ENCODE peak calls at places on chromosomes 4 and X, in eight cellular contexts. S is NCI-H1092 treated with DMSO at 0.1 percent for 48 hours; K is neuronal stem cell; Q is activated CD4-positive, alpha-beta T cell treated with anti-CD3 and anti-CD28 coated beads, Interleukin-2, amount 10 ng/mL, durations not matched to agents 7 days and 5 days; I is astrocyte of the hippocampus; B is stimulated activated naive CD8-positive, alpha-beta T cell treated with anti-CD3 and anti-CD28 coated beads, Interleukin-15, Interleukin-2, amounts not matched to agents 100 U/mL and 50 U/mL, for 24 hours; W is activated T-cell treated with anti-CD3 and anti-CD28 coated beads, Interleukin-2, amount 50 U/mL, for 72 hours; F is HFF-Myc. D is an unnamed sample.
A peak's percentile ranks its signal among the peaks of the same experiment; 100 is the strongest.

GRCh38 chr4:60611762-60612496 is 588.2 kb upstream of the ADGRL3 start:
- DNase-seq in S (no peak), K (no peak), Q (no peak), I (peak; percentile 1), B (no peak), W (no peak), F (no peak), D (no peak)

GRCh38 chrX:105765691-105766090 is 56.6 kb upstream of the NRK start:
- DNase-seq in S (no peak), K (no peak), Q (no peak), I (no peak), B (no peak), W (no peak), F (no peak), D (no peak)

GRCh38 chr4:179307297-179308136 is 1865.3 kb upstream of the AGA start:
- DNase-seq in S (no peak), K (peak; percentile 33), Q (peak; percentile 36), I (peak; percentile 32), B (peak; percentile 29), W (peak; percentile 13), F (no peak), D (peak; percentile 37)

GRCh38 chr4:5019274-5019673 is at the start of gene CYTL1:
- DNase-seq in S (peak; percentile 19), K (no peak), Q (no peak), I (peak; percentile 47), B (peak; percentile 7), W (peak; percentile 2), F (no peak), D (no peak)

GRCh38 chrX:38699603-38700110 is 101.6 kb upstream of the MID1IP1 start:
- DNase-seq in S (no peak), K (no peak), Q (no peak), I (no peak), B (no peak), W (no peak), F (no peak), D (no peak)

GRCh38 chrX:118216488-118216887 is 99.9 kb upstream of the KLHL13 start:
- DNase-seq in S (peak; percentile 90), K (no peak), Q (no peak), I (no peak), B (no peak), W (no peak), F (no peak), D (no peak)

GRCh38 chr4:131450572-131451209 is 1698.4 kb upstream of the PCDH10 start:
- DNase-seq in S (no peak), K (no peak), Q (no peak), I (no peak), B (no peak), W (no peak), F (no peak), D (no peak)

GRCh38 chrX:65744965-65745364 is 77.5 kb downstream of the MSN start:
- DNase-seq in S (no peak), K (no peak), Q (no peak), I (no peak), B (no peak), W (no peak), F (no peak), D (no peak)

GRCh38 chrX:78330540-78330939 is 3.1 kb upstream of the CYSLTR1 start:
- DNase-seq in S (no peak), K (no peak), Q (no peak), I (no peak), B (no peak), W (no peak), F (no peak), D (no peak)

GRCh38 chrX:149837639-149838038 is 43.3 kb upstream of the MAGEA8 start:
- DNase-seq in S (no peak), K (no peak), Q (no peak), I (peak; percentile 3), B (no peak), W (peak; percentile 27), F (no peak), D (no peak)

GRCh38 chr4:47837582-47838294 is at the start of gene CORIN:
- DNase-seq in S (no peak), K (no peak), Q (no peak), I (no peak), B (peak; percentile 32), W (peak; percentile 30), F (no peak), D (peak; percentile 20)

GRCh38 chrX:111955916-111956315 is 79.9 kb downstream of the TRPC5OS start:
- DNase-seq in S (peak; percentile 77), K (no peak), Q (no peak), I (no peak), B (no peak), W (no peak), F (no peak), D (no peak)

GRCh38 chr4:153205028-153205648 is 895 bp downstream of the TRIM2 start:
- DNase-seq in S (no peak), K (no peak), Q (peak; percentile 46), I (peak; percentile 44), B (peak; percentile 11), W (peak; percentile 37), F (no peak), D (no peak)

GRCh38 chrX:120697053-120697452 is 67.2 kb upstream of the C1GALT1C1 start:
- DNase-seq in S (no peak), K (no peak), Q (peak; percentile 71), I (no peak), B (peak; percentile 14), W (peak; percentile 56), F (no peak), D (peak; percentile 4)

GRCh38 chrX:16517206-16517605 is 132.8 kb upstream of the S100G start:
- DNase-seq in S (no peak), K (no peak), Q (no peak), I (no peak), B (no peak), W (no peak), F (no peak), D (no peak)

GRCh38 chr4:10084651-10085320 is 31.8 kb downstream of the WDR1 start:
- DNase-seq in S (no peak), K (no peak), Q (no peak), I (no peak), B (no peak), W (no peak), F (no peak), D (no peak)

GRCh38 chrX:66728818-66729271 is 90.0 kb upstream of the EDA2R start:
- DNase-seq in S (peak; percentile 8), K (peak; percentile 51), Q (peak; percentile 64), I (peak; percentile 53), B (peak; percentile 45), W (peak; percentile 55), F (peak; percentile 37), D (peak; percentile 12)

GRCh38 chr4:75723117-75723801 is 1.1 kb upstream of the USO1 start:
- DNase-seq in S (peak; percentile 49), K (no peak), Q (no peak), I (no peak), B (no peak), W (no peak), F (no peak), D (no peak)

D was measured in GM13977.